ENCODE peak calls at places on chromosomes 2 and 18, in seven cellular contexts. D is gastrocnemius medialis, A is H9, O is adrenal gland, E is SK-N-SH, N is tibial nerve, W is upper lobe of left lung. Z is an unnamed sample.

GRCh38 chr2:74250189-74250631 is 51.8 kb downstream of the MTHFD2 start:
- DNase-seq in E (peak; percentile 85), A (peak; percentile 59), W (no peak), D (no peak), O (peak; percentile 57), N (no peak), Z (no peak)

GRCh38 chr2:230907361-230908093 is 17.5 kb downstream of the GPR55 start:
- DNase-seq in W (no peak), A (peak; percentile 20), O (no peak), E (no peak), N (no peak), D (no peak), Z (peak; percentile 55)

GRCh38 chr2:233792720-233793119 is 14.6 kb downstream of the MROH2A start:
- DNase-seq in A (no peak), O (no peak), W (no peak), N (no peak), D (no peak), E (no peak), Z (no peak)

GRCh38 chr18:11654736-11655604 is 34.1 kb upstream of the GNAL start:
- DNase-seq in O (peak; percentile 61), W (peak; percentile 90), A (peak; percentile 72), E (peak; percentile 59), D (no peak), N (no peak), Z (no peak)

GRCh38 chr2:26735096-26735495 is 29.0 kb upstream of the SLC35F6 start:
- DNase-seq in W (no peak), O (peak; percentile 86), E (peak; percentile 80), A (no peak), D (no peak), N (no peak), Z (no peak)

GRCh38 chr18:35267161-35267651 is 22.8 kb downstream of the ZSCAN30 start:
- DNase-seq in O (peak; percentile 55), W (peak; percentile 95), A (peak; percentile 31), D (peak; percentile 52), E (peak; percentile 92), N (peak; percentile 39), Z (no peak)

GRCh38 chr18:74633652-74634352 is 36.1 kb downstream of the ZNF407 start:
- DNase-seq in A (no peak), N (no peak), D (no peak), O (peak; percentile 6), W (no peak), E (no peak), Z (no peak)

GRCh38 chr2:168490015-168490874 is 34.2 kb downstream of the CERS6 start:
- DNase-seq in E (no peak), D (peak; percentile 41), A (no peak), W (no peak), O (peak; percentile 12), N (no peak), Z (no peak)

GRCh38 chr2:76318848-76319247 is 608.1 kb upstream of the GCFC2 start:
- DNase-seq in A (no peak), E (no peak), W (no peak), N (no peak), O (no peak), D (no peak), Z (no peak)

GRCh38 chr2:12506846-12507245 is 209.9 kb upstream of the TRIB2 start:
- DNase-seq in A (no peak), E (no peak), O (no peak), N (no peak), D (no peak), W (no peak), Z (no peak)

GRCh38 chr2:152433289-152433688 is 98.3 kb downstream of the FMNL2 start:
- DNase-seq in D (no peak), N (no peak), O (no peak), E (no peak), A (no peak), W (no peak), Z (no peak)

GRCh38 chr2:105725388-105725787 is 19.3 kb upstream of the NCK2 start:
- DNase-seq in W (no peak), D (no peak), A (no peak), O (no peak), N (no peak), E (no peak), Z (no peak)

GRCh38 chr2:113240915-113241911 is 37.5 kb downstream of the PAX8 start:
- DNase-seq in O (peak; percentile 97), A (no peak), E (peak; percentile 30), N (peak; percentile 60), D (peak; percentile 86), W (peak; percentile 40), Z (no peak)

GRCh38 chr18:34893239-34893638 is 148.0 kb upstream of the MAPRE2 start:
- DNase-seq in D (no peak), O (no peak), E (no peak), N (no peak), W (no peak), A (no peak), Z (no peak)

GRCh38 chr2:202529389-202529788 is 105.4 kb upstream of the FAM117B start:
- DNase-seq in A (no peak), O (no peak), W (no peak), D (no peak), N (no peak), E (no peak), Z (no peak)

GRCh38 chr2:30862054-30862651 is 54.9 kb upstream of the CAPN13 start:
- DNase-seq in W (no peak), A (peak; percentile 58), N (no peak), O (peak; percentile 85), D (no peak), E (peak; percentile 83), Z (no peak)

GRCh38 chr18:60471652-60472051 is 99.1 kb upstream of the MC4R start:
- DNase-seq in O (no peak), A (no peak), N (no peak), D (no peak), E (no peak), W (no peak), Z (no peak)

GRCh38 chr2:138829326-138829725 is 49.1 kb upstream of the NXPH2 start:
- DNase-seq in D (no peak), E (peak; percentile 49), A (peak; percentile 66), N (no peak), W (no peak), O (peak; percentile 7), Z (no peak)

GRCh38 chr2:159712929-159713575 is 746 bp downstream of the MARCHF7 start:
- DNase-seq in D (no peak), O (no peak), N (no peak), A (no peak), E (no peak), W (no peak), Z (no peak)

GRCh38 chr2:12847694-12848093 is 131.0 kb downstream of the TRIB2 start:
- DNase-seq in N (no peak), D (no peak), E (no peak), W (no peak), O (no peak), A (no peak), Z (no peak)

GRCh38 chr2:135839713-135840112 is 2.7 kb upstream of the LCT start:
- DNase-seq in N (no peak), A (no peak), E (peak; percentile 38), W (no peak), O (peak; percentile 5), D (no peak), Z (no peak)

GRCh38 chr2:226658555-226658954 is 141.1 kb downstream of the IRS1 start:
- DNase-seq in N (no peak), W (no peak), O (no peak), D (peak; percentile 61), A (no peak), E (no peak), Z (no peak)

GRCh38 chr2:69493268-69493667 is 56.0 kb upstream of the NFU1 start:
- DNase-seq in D (no peak), A (peak; percentile 33), N (no peak), O (no peak), W (no peak), E (peak; percentile 46), Z (no peak)
- TF ChIP-seq CTCF in D (no peak), A (no peak), N (no peak), O (no peak), W (no peak), E (no peak), Z (no peak)

GRCh38 chr18:38790786-38791185 is 1225.2 kb upstream of the CELF4 start:
- DNase-seq in D (no peak), N (no peak), O (no peak), E (no peak), A (no peak), W (no peak), Z (no peak)

GRCh38 chr18:38790303-38790702 is 1224.7 kb upstream of the CELF4 start:
- DNase-seq in A (peak; percentile 32), D (no peak), N (no peak), O (no peak), E (no peak), W (no peak), Z (no peak)
- TF ChIP-seq CTCF in A (peak; percentile 71), D (no peak), N (no peak), O (no peak), E (no peak), W (no peak), Z (peak; percentile 48)

DNA sequence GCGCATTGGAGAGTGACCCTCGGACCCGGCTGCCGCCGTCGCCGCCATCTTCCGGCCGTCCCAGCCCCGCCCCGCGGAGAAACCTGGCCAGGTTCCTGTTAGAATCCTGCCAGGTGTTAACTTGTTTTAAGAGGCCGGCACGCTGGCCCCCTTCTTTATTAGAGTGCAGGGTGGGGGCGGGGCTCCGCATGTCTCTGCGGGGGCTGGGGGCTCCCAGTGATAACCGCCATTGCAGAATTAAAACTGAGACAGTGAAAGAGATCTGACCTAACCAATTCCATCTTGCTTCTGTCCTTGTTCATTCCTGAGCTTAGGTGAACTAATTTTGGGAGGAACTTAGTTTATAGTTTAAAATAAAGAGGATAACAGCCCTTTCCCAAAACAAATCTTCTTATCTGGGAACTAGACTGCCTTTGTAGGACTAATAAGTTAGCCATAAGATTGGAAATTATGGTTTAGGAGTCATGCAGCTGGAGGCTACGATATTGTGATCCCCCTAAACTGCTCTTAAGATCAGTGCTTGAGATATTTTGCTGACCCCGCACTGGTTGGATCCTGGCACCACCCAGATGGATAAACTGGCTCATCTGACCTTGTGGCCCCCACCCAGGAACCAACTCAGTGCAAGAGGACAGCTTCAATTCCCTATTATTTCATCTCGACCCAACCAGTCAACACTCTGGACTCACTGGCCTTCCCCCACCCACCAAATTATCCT is 543 bp upstream of the STARD7 start:
- DNase-seq in O (peak; percentile 34), A (no peak), W (no peak), N (no peak), E (no peak), D (no peak), Z (no peak)
- TF ChIP-seq CTCF in O (no peak), A (no peak), W (no peak), N (no peak), E (no peak), D (no peak), Z (no peak)

GRCh38 chr2:29239209-29239960 is 124.2 kb downstream of the CLIP4 start:
- DNase-seq in D (no peak), W (no peak), E (no peak), N (no peak), O (no peak), A (no peak), Z (no peak)

GRCh38 chr2:29236074-29236473 is 120.9 kb downstream of the CLIP4 start:
- DNase-seq in N (no peak), O (no peak), W (no peak), E (no peak), A (no peak), D (no peak), Z (no peak)

GRCh38 chr2:29241341-29241740 is 126.1 kb downstream of the CLIP4 start:
- DNase-seq in N (no peak), D (no peak), W (no peak), O (no peak), A (no peak), E (no peak), Z (no peak)

GRCh38 chr2:29235411-29235810 is 120.2 kb downstream of the CLIP4 start:
- DNase-seq in D (no peak), N (no peak), A (no peak), E (no peak), O (no peak), W (no peak), Z (no peak)

GRCh38 chr2:29238497-29238896 is 123.3 kb downstream of the CLIP4 start:
- DNase-seq in O (peak; percentile 42), A (peak; percentile 75), N (no peak), D (no peak), E (peak; percentile 58), W (no peak), Z (no peak)
- TF ChIP-seq CTCF in O (peak; percentile 35), A (peak; percentile 83), N (no peak), D (no peak), E (peak; percentile 58), W (no peak), Z (peak; percentile 63)